ENCODE peak calls at places on chromosomes 12 and 14, in ten cellular contexts. L is GM06990, D is psoas muscle, E is AG10803, Z is Caco-2, P is progenitor cell of endocrine pancreas, T is fibroblast of lung, J is transverse colon, V is upper lobe of right lung, M is spleen. G is an unnamed sample.

GRCh38 chr14:52551696-52552062 is 626 bp downstream of the TXNDC16 start:
- DNase-seq in L (no peak), D (no peak), E (peak), Z (no peak), P (no peak), T (peak), J (no peak), V (no peak), M (no peak), G (peak)

GRCh38 chr12:49322367-49322707 is 718 bp upstream of the TROAP start:
- DNase-seq in L (no peak), D (no peak), E (no peak), Z (no peak), P (no peak), T (no peak), J (no peak), V (no peak), M (no peak), G (no peak)

GRCh38 chr14:68553326-68553725 is 239.5 kb downstream of the ZFP36L1 start:
- DNase-seq in L (no peak), D (no peak), E (no peak), Z (no peak), P (no peak), T (no peak), J (no peak), V (no peak), M (no peak), G (no peak)

GRCh38 chr12:40618621-40619020 is 73.6 kb upstream of the CNTN1 start:
- DNase-seq in L (no peak), D (no peak), E (peak), Z (no peak), P (no peak), T (no peak), J (no peak), V (no peak), M (no peak), G (no peak)

GRCh38 chr12:80924437-80924836 is 13.3 kb downstream of the LIN7A start:
- DNase-seq in L (no peak), D (no peak), E (no peak), Z (no peak), P (no peak), T (no peak), J (no peak), V (no peak), M (no peak), G (no peak)

GRCh38 chr14:44979740-44980346 is 17.9 kb downstream of the TOGARAM1 start:
- DNase-seq in L (no peak), D (peak), E (no peak), Z (no peak), P (no peak), T (peak), J (no peak), V (no peak), M (no peak), G (no peak)

GRCh38 chr14:100982764-100983163 is 79.2 kb upstream of the RTL1 start:
- DNase-seq in L (no peak), D (no peak), E (no peak), Z (no peak), P (no peak), T (peak), J (no peak), V (no peak), M (no peak), G (peak)

GRCh38 chr12:103672401-103673119 is 85.5 kb downstream of the STAB2 start:
- DNase-seq in L (no peak), D (no peak), E (no peak), Z (no peak), P (no peak), T (peak), J (peak), V (no peak), M (no peak), G (no peak)

GRCh38 chr14:45426685-45427282 is 173.8 kb upstream of the MIS18BP1 start:
- DNase-seq in L (no peak), D (no peak), E (peak), Z (no peak), P (no peak), T (peak), J (no peak), V (no peak), M (no peak), G (peak)

GRCh38 chr12:123164710-123165261 is 13.9 kb upstream of the PITPNM2 start:
- DNase-seq in L (no peak), D (no peak), E (no peak), Z (no peak), P (no peak), T (no peak), J (no peak), V (no peak), M (no peak), G (no peak)

GRCh38 chr14:102574840-102575478 is 17.5 kb upstream of the RCOR1 start:
- DNase-seq in L (no peak), D (no peak), E (no peak), Z (peak), P (no peak), T (no peak), J (no peak), V (no peak), M (no peak), G (no peak)

GRCh38 chr12:106108187-106108816 is 30.5 kb downstream of the NUAK1 start:
- DNase-seq in L (no peak), D (no peak), E (peak), Z (no peak), P (no peak), T (peak), J (peak), V (no peak), M (no peak), G (no peak)
- TF ChIP-seq CTCF in L (no peak), D (no peak), E (peak), Z (no peak), P (no peak), T (no peak), J (no peak), V (no peak), M (no peak), G (peak)

DNA sequence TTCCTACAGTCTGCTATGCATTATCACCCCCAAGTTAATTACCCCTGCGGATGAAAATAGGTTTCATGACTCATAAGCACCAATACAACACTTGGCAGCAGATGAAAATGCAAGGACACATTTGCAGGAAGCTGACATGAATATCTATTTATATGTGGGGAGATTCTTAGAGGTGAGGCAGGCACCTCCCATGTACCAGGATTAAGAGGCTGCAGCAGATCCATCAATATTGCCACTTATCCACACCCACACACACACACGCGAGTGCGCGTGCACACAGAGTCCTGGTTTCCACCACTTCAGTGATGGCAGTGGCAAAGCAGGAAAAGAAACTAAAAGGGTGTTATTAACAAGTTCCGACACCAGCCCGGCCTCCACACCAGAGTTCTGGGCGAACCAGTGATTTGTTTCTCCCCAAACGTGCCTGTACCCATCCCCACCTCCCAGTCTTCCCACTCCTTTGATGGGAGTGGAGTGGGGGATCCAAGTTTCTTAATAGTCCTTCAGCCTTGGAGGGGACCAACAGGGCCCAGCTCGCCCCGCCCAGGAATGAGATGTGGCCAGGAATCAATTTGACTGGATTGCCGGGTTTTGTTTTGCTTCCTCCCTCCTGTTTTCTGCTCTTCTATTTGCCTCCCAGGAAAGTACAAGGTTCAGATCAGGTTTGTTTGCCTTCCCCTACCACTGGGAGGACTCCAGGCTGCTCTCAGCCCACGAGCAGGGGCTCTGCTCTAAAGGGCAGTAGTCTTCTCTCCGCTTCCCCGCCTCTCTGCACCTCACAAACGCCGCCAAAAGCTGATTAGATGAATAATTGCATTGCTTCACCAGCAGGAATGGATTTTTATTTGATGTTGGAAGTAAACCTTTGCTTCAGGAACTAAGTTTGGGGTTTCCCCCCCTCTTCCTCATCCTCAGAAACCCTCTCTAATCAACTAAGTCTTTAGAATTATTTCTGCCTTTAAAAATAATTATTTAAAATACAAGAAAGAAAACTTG is 5.2 kb downstream of the IRF2BPL start:
- DNase-seq in L (no peak), D (no peak), E (peak), Z (peak), P (peak), T (peak), J (peak), V (no peak), M (no peak), G (peak)
- TF ChIP-seq CTCF in L (peak), D (no peak), E (peak), Z (peak), P (peak), T (peak), J (peak), V (no peak), M (no peak), G (peak)

GRCh38 chr14:26389646-26390508 is 208.0 kb downstream of the NOVA1 start:
- DNase-seq in L (no peak), D (no peak), E (peak), Z (no peak), P (no peak), T (peak), J (no peak), V (no peak), M (no peak), G (no peak)

GRCh38 chr14:26398616-26399015 is 199.2 kb downstream of the NOVA1 start:
- DNase-seq in L (no peak), D (no peak), E (no peak), Z (no peak), P (no peak), T (peak), J (no peak), V (no peak), M (no peak), G (no peak)

GRCh38 chr14:26392498-26392897 is 205.3 kb downstream of the NOVA1 start:
- DNase-seq in L (no peak), D (no peak), E (no peak), Z (no peak), P (no peak), T (no peak), J (no peak), V (no peak), M (no peak), G (no peak)

GRCh38 chr14:26395726-26396125 is 202.1 kb downstream of the NOVA1 start:
- DNase-seq in L (no peak), D (no peak), E (no peak), Z (no peak), P (no peak), T (no peak), J (no peak), V (no peak), M (no peak), G (no peak)

DNA sequence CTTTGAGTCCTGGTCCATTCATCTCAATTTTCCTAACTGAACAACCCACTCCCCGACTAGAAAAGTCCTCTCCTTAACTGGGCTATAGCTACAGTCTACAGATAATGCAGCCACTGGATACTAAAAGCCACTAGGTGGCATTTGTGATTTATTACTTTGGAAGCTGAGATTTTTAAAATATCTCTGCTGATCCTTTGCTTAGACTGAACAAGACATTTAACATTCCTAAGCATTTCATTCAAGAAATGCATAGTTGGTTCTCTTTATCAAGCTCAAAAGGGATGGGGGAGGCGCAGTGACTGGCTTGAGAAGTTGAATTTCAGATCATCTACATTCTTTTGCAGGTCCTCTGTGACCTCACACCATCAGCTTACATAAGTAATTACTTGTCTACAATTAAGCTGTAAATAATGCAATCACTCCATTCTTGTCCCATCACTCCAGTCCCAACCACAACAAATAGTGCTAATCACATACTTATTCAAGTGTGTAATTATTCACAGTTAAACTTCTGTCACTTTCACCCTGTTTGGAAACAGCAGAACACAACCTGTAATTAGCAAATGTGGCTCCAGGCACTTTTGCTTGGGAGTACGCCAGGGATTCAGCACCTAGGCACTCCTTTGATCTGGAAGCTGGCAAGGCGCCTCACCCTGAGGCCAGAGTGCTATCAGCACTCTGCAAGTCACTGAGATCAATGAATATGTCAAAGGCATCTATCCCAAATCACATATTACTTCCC is 203.5 kb downstream of the NOVA1 start:
- DNase-seq in L (no peak), D (no peak), E (peak), Z (peak), P (no peak), T (peak), J (peak), V (no peak), M (no peak), G (no peak)
- TF ChIP-seq CTCF in L (no peak), D (no peak), E (no peak), Z (peak), P (peak), T (peak), J (no peak), V (peak), M (no peak), G (peak)

DNA sequence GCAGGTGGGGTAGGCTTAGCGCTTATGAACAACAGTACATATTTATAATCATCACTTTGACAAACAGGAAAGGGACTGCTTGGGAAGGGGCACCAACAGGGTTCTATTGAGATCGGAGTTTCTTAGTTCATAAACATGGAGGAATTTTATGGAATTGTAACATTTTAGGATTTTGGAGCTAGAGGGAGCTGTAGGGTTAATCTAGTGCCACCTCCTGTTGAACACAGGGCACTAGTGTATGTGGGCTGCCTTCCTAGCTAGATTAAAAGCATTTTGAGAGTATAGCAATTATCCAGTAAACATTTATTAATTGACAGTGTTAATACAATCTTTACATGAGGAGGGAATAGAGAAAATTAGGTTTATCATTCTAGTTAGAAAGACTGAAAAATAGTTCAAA is 23.1 kb upstream of the TBC1D30 start:
- DNase-seq in L (no peak), D (no peak), E (no peak), Z (no peak), P (no peak), T (no peak), J (no peak), V (no peak), M (no peak), G (no peak)
- TF ChIP-seq CTCF in L (peak), D (no peak), E (peak), Z (peak), P (peak), T (peak), J (no peak), V (no peak), M (no peak), G (no peak)

GRCh38 chr12:110937104-110937641 is 16.8 kb upstream of the MYL2 start:
- DNase-seq in L (peak), D (peak), E (peak), Z (peak), P (peak), T (peak), J (peak), V (peak), M (peak), G (no peak)
- TF ChIP-seq CTCF in L (peak), D (peak), E (peak), Z (peak), P (peak), T (peak), J (peak), V (peak), M (peak), G (peak)

GRCh38 chr12:115866909-115867525 is 410.5 kb downstream of the MED13L start:
- DNase-seq in L (no peak), D (no peak), E (no peak), Z (no peak), P (no peak), T (no peak), J (peak), V (no peak), M (no peak), G (no peak)
- TF ChIP-seq CTCF in L (no peak), D (no peak), E (no peak), Z (no peak), P (peak), T (no peak), J (no peak), V (no peak), M (no peak), G (peak)

DNA sequence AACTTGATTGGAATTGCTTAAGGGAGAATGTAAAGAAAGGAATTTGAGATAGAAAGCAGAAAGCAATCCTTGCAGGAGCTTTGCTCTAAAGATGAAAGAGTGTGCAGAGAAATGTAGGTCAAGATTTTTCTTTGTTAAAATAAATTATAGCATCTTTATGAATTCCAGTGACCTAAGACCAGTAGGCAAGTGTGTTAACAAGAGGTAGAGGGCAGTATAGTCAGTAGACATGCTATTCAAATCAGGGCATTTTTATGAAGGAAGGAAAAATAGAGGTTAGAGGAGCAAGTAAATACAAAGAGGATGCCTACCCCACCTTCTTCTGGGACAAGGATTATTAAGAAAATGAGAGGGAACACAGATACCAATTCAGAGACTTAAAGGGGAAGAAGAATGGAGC is 148.5 kb downstream of the PLCZ1 start:
- DNase-seq in L (no peak), D (no peak), E (peak), Z (no peak), P (no peak), T (no peak), J (no peak), V (no peak), M (no peak), G (peak)
- TF ChIP-seq CTCF in L (no peak), D (no peak), E (peak), Z (no peak), P (no peak), T (no peak), J (no peak), V (no peak), M (no peak), G (peak)

DNA sequence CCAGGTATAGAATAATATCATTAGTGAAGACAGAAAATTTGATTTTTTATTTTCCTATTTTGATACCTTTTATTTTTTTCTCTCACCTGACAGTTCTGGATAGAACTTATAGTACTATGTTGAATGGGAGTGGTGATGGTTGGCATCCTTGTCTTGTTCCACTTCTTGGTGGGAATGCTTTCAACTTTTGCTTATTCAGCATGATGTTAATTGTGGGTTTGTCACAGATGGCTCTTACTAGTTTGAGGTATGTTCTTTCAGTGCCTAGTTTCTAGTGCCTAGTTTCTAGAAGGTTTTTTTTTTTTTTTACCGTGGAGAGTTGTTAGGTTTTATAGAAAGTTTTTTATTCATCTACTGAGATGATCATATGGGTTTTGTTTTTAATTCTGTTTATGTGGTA is 516.3 kb upstream of the NOVA1 start:
- DNase-seq in L (no peak), D (no peak), E (no peak), Z (no peak), P (no peak), T (no peak), J (no peak), V (no peak), M (no peak), G (no peak)
- TF ChIP-seq CTCF in L (no peak), D (no peak), E (no peak), Z (no peak), P (no peak), T (no peak), J (no peak), V (no peak), M (no peak), G (no peak)

DNA sequence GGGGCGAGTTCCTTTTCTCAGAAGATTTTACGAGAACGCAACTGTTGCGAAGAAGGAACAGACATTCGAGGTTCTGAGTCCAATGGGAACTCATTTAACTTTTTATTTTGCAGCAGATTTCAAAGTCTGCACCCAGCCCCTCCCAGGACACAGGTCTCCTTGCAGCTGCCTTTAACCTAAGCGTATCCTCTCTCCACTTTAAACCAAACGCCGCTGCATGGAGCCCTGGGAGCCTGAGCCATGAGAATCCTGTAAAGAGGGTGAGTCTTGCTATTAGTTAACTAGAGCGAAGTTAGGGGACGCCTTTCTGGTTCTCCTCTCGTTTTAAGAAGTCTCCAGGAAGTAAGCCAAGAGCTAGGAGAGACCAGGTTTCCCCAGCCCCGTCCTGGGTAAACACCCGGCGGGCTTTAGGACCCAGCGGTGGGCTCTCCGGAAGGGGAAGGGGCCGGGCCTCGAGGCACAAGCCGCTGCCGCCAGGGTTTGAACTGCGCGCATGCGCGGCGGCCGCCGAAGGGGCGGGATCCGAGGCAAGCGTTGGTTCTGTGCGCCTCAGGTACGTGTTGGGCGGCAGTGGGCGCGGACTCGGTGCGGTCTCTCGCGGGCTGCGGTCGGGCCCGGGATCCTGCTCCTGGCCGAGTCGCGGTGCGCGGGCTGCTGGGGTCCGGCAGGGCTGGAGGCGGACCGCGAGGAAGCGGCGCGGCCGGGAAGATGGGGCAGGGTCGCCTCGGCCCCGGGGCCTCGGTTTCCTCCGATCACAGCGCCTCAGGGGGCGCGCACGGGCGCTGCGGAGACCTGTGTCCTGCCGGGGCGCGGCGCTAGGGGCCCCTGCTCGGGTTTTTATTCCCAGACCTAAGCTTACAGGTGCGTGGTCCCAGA is at the start of gene TDP1:
- DNase-seq in L (peak), D (peak), E (peak), Z (peak), P (peak), T (peak), J (peak), V (peak), M (peak), G (peak)
- TF ChIP-seq CTCF in L (peak), D (peak), E (no peak), Z (no peak), P (peak), T (no peak), J (peak), V (no peak), M (peak), G (no peak)

GRCh38 chr12:133080051-133080618 is 588 bp upstream of the ZNF140 start:
- DNase-seq in L (peak), D (peak), E (peak), Z (peak), P (peak), T (peak), J (peak), V (peak), M (peak), G (peak)
- TF ChIP-seq CTCF in L (no peak), D (no peak), E (peak), Z (no peak), P (no peak), T (no peak), J (no peak), V (no peak), M (no peak), G (no peak)